ENCODE peak calls at places on chromosomes 11 and 22, in four cellular contexts. Y, W, K and C are unnamed samples.

GRCh38 chr11:44823920-44824704 is 97.3 kb downstream of the TSPAN18 start:
- DNase-seq in Y (peak), W (no peak), K (no peak), C (no peak)

GRCh38 chr22:42985541-42985925 is 29.4 kb downstream of the PACSIN2 start:
- DNase-seq in Y (no peak), W (peak), K (no peak), C (no peak)

GRCh38 chr11:32109138-32109537 is 18.3 kb downstream of the RCN1 start:
- DNase-seq in Y (no peak), W (no peak), K (no peak), C (no peak)

GRCh38 chr11:61349916-61350315 is 11.8 kb downstream of the CYB561A3 start:
- DNase-seq in Y (no peak), W (no peak), K (no peak), C (no peak)

GRCh38 chr11:59707371-59707770 is 6.3 kb downstream of the OR10V1 start:
- DNase-seq in Y (no peak), W (no peak), K (no peak), C (no peak)

GRCh38 chr11:130520231-130520630 is 71.8 kb downstream of the ADAMTS15 start:
- DNase-seq in Y (peak), W (no peak), K (no peak), C (peak)

GRCh38 chr11:121391914-121392313 is 60.2 kb upstream of the SORL1 start:
- DNase-seq in Y (no peak), W (peak), K (peak), C (no peak)

GRCh38 chr11:73656985-73657384 is 10.6 kb downstream of the PLEKHB1 start:
- DNase-seq in Y (no peak), W (no peak), K (no peak), C (no peak)

GRCh38 chr22:30841264-30841663 is 127.3 kb downstream of the MORC2 start:
- DNase-seq in Y (peak), W (no peak), K (no peak), C (no peak)

GRCh38 chr11:47599821-47600377 is 5.7 kb upstream of the C1QTNF4 start:
- DNase-seq in Y (no peak), W (peak), K (no peak), C (no peak)

GRCh38 chr22:42766860-42767259 is 46.2 kb upstream of the A4GALT start:
- DNase-seq in Y (no peak), W (no peak), K (no peak), C (no peak)

GRCh38 chr11:124896821-124897391 is 759 bp downstream of the ROBO4 start:
- DNase-seq in Y (peak), W (no peak), K (no peak), C (no peak)

GRCh38 chr11:106950067-106950491 is 68.2 kb downstream of the GUCY1A2 start:
- DNase-seq in Y (no peak), W (no peak), K (peak), C (no peak)

GRCh38 chr11:102783016-102783415 is 2.6 kb upstream of the MMP10 start:
- DNase-seq in Y (no peak), W (no peak), K (no peak), C (no peak)

GRCh38 chr11:73295259-73295995 is 12.6 kb upstream of the ARHGEF17 start:
- DNase-seq in Y (peak), W (peak), K (peak), C (peak)

GRCh38 chr11:23310276-23310675 is 450.0 kb upstream of the CCDC179 start:
- DNase-seq in Y (peak), W (no peak), K (no peak), C (no peak)

GRCh38 chr22:40982482-40983385 is 31.6 kb downstream of the RBX1 start:
- DNase-seq in Y (no peak), W (peak), K (no peak), C (no peak)

GRCh38 chr11:112728288-112728687 is 232.9 kb upstream of the NCAM1 start:
- DNase-seq in Y (no peak), W (no peak), K (no peak), C (peak)

GRCh38 chr11:61753672-61754071 is 1.2 kb downstream of the MYRF start:
- DNase-seq in Y (no peak), W (no peak), K (no peak), C (no peak)

GRCh38 chr11:86570020-86570419 is 102.4 kb downstream of the ME3 start:
- DNase-seq in Y (no peak), W (no peak), K (peak), C (no peak)

GRCh38 chr11:77386178-77386577 is 84.7 kb upstream of the GDPD4 start:
- DNase-seq in Y (no peak), W (no peak), K (no peak), C (no peak)

GRCh38 chr11:15651033-15651432 is 536.3 kb downstream of the INSC start:
- DNase-seq in Y (no peak), W (no peak), K (no peak), C (no peak)

GRCh38 chr11:74134661-74135515 is 35.9 kb downstream of the C2CD3 start:
- DNase-seq in Y (no peak), W (no peak), K (no peak), C (no peak)

GRCh38 chr11:61688368-61689163 is 8.4 kb downstream of the DAGLA start:
- DNase-seq in Y (peak), W (peak), K (no peak), C (peak)

GRCh38 chr11:2662430-2663299 is 37.1 kb downstream of the KCNQ1OT1 start:
- DNase-seq in Y (no peak), W (peak), K (no peak), C (peak)

GRCh38 chr11:94897330-94897768 is 76.0 kb downstream of the CWC15 start:
- DNase-seq in Y (peak), W (peak), K (peak), C (peak)

GRCh38 chr22:48251629-48252028 is 1489.2 kb downstream of the TBC1D22A start:
- DNase-seq in Y (no peak), W (no peak), K (no peak), C (no peak)

GRCh38 chr11:86610559-86611341 is 61.7 kb downstream of the ME3 start:
- DNase-seq in Y (no peak), W (no peak), K (no peak), C (no peak)

GRCh38 chr11:20595101-20595500 is 4.3 kb upstream of the SLC6A5 start:
- DNase-seq in Y (no peak), W (no peak), K (no peak), C (no peak)

GRCh38 chr11:33722579-33723234 is 13.5 kb downstream of the CD59 start:
- DNase-seq in Y (peak), W (no peak), K (no peak), C (no peak)

GRCh38 chr22:37138879-37139561 is 10.7 kb downstream of the IL2RB start:
- DNase-seq in Y (no peak), W (no peak), K (no peak), C (no peak)

GRCh38 chr11:44065851-44066731 is at the start of gene ACCS:
- DNase-seq in Y (peak), W (peak), K (peak), C (peak)

GRCh38 chr22:43094085-43094484 is 4.9 kb upstream of the TTLL1 start:
- DNase-seq in Y (no peak), W (peak), K (peak), C (peak)

GRCh38 chr22:19941365-19942070 is at the start of the genes COMT and TXNRD2:
- DNase-seq in Y (peak), W (peak), K (no peak), C (no peak)

GRCh38 chr11:17561111-17561415 is 14.0 kb downstream of the OTOG start:
- DNase-seq in Y (no peak), W (no peak), K (no peak), C (no peak)

GRCh38 chr11:78251083-78251699 is 62.5 kb downstream of the USP35 start:
- DNase-seq in Y (peak), W (no peak), K (no peak), C (no peak)

DNA sequence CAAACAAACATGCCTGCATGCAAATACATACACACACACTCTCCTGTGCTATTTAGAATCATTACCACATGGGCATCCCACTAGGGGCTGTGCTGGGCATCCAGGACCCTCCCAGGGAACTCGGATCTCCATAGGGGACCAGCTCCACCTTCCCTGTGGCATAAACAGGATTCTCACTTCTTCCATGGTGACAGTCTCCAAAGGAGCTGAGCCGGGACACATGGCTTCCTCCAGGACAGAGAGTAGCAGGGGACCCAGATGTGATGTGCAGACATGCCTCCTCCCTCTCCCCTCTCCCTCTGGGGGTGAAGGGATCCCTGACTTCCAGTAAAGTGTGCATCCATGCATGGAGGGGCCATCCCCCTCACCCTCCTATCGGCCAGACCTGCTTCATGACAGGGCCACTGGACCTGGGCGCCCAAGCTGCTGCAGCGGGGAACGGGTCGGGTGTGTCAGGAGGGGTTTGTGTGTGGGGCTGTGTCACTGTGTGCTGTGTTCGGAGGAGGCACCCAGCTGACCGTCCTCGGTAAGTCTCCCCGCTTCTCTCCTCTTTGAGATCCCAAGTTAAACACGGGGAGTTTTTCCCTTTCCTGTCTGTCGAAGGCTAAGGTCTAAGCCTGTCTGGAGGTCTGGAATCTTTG is 33.4 kb downstream of the IGLL5 start:
- DNase-seq in Y (no peak), W (no peak), K (no peak), C (no peak)
- TF ChIP-seq CTCF in Y (no peak), W (no peak), K (no peak), C (no peak)

DNA sequence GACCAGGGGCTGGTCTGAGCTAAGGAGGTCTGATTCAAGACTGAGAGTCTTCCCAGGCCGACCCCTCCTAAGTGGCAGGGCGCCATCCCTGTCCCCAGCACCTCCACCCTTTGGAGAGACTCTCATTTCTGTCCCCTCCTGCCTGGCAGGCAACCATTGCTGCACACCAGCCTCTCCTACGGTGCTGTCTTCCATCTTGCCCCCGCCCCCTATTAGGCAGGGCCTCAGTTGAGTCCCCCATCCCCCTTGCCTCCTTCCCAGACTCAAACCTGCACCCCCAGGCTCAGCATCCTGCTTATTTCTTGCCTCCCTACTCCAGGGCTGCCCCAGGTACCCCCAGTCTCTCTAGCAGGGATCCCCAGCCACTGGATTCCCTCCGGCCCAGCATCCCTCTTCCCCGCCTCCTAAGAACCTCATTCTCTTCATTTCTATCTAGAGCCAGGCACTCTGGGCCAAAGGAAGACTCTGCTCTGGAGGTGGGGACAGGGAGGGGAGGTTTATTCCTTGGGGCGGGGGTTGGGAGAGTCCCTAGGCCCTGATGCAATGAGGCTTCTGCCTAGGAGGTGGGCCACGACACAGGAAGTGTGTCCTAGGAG is 1.7 kb upstream of the RCOR2 start:
- DNase-seq in Y (peak), W (no peak), K (peak), C (no peak)
- H3K27ac ChIP-seq in Y (peak), W (peak), K (peak), C (peak)

GRCh38 chr22:25702046-25702445 is 39.9 kb upstream of the MYO18B start:
- DNase-seq in Y (peak), W (no peak), K (no peak), C (no peak)
- TF ChIP-seq CTCF in Y (peak), W (peak), K (peak), C (peak)

GRCh38 chr11:7587712-7588111 is 73.9 kb downstream of the PPFIBP2 start:
- DNase-seq in Y (no peak), W (no peak), K (no peak), C (no peak)

GRCh38 chr11:7583248-7583647 is 69.4 kb downstream of the PPFIBP2 start:
- DNase-seq in Y (no peak), W (no peak), K (no peak), C (peak)

GRCh38 chr11:7584910-7585309 is 71.1 kb downstream of the PPFIBP2 start:
- DNase-seq in Y (no peak), W (no peak), K (no peak), C (peak)

GRCh38 chr11:7582338-7582985 is 68.7 kb downstream of the PPFIBP2 start:
- DNase-seq in Y (peak), W (no peak), K (no peak), C (peak)

GRCh38 chr11:7585816-7586215 is 72.0 kb downstream of the PPFIBP2 start:
- DNase-seq in Y (no peak), W (no peak), K (no peak), C (no peak)
- H3K27ac ChIP-seq in Y (no peak), W (no peak), K (no peak), C (no peak)

DNA sequence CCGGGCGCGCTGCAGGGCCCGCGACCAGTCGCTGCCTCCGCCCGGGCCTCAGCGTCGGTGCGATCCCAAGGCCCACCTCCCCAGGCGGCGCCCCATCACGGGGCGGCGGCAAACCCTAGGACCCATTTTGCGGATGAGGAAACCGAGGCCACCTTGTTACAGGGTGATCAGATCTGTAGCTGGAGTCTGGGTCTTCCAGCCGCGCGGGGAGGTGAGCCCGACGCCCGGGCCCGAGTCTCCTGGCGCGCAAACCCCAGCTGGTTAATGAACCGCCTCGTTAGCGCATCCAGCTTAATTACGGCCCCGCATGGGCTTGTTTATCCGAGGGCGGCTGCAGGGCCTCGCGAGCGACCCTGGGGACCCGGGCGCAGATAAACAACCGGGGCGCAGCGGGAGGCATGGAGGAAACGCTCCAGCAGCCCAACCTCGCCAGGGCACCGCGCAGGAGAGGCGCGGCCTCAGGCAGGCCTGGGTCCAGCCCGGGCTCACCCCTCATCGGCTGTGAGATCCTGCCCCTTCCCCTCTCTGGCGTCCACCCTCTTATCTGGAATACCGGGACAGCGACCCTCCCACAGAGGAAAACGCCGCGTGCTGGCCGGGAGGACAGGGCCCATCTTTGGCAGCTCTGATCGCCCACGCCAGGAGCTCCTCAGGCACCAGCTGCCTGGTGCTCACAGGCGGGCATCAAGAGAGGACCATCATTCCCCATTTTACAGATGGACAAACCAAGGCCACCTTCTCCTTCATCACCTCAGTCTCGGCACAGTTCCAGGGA is 14.7 kb downstream of the OTUB1 start:
- DNase-seq in Y (no peak), W (no peak), K (no peak), C (no peak)
- TF ChIP-seq CTCF in Y (no peak), W (no peak), K (no peak), C (no peak)